ENCODE peak calls at places on chromosomes 16 and 17, in eight cellular contexts. I is colonic mucosa; O is right cardiac atrium; N is lung; V is H9; W is CD8-positive, alpha-beta memory T cell; U is left ventricle myocardium inferior; R is GM23248. P is an unnamed sample.

GRCh38 chr16:13643412-13643811 is 276.5 kb upstream of the ERCC4 start:
- DNase-seq in I (no peak), O (no peak), N (no peak), V (no peak), W (no peak), U (no peak), R (no peak), P (no peak)

GRCh38 chr16:85947511-85948509 is 48.8 kb downstream of the IRF8 start:
- DNase-seq in I (no peak), O (no peak), N (no peak), V (no peak), W (no peak), U (no peak), R (no peak), P (no peak)

GRCh38 chr17:66123163-66123562 is 68.8 kb downstream of the CEP112 start:
- DNase-seq in I (no peak), O (no peak), N (no peak), V (peak; percentile 39), W (no peak), U (no peak), R (peak; percentile 39), P (peak; percentile 5)

GRCh38 chr16:782766-783403 is 5.3 kb downstream of the RPUSD1 start:
- DNase-seq in I (no peak), O (no peak), N (no peak), V (no peak), W (no peak), U (no peak), R (no peak), P (peak; percentile 39)

GRCh38 chr16:67101301-67101675 is 8.5 kb upstream of the PHAF1 start:
- DNase-seq in I (no peak), O (no peak), N (no peak), V (no peak), W (no peak), U (no peak), R (peak; percentile 68), P (no peak)

GRCh38 chr17:47719411-47720152 is 13.5 kb upstream of the TBX21 start:
- DNase-seq in I (no peak), O (no peak), N (no peak), V (no peak), W (no peak), U (no peak), R (peak; percentile 83), P (no peak)

GRCh38 chr16:48526058-48526957 is 83.7 kb downstream of the N4BP1 start:
- DNase-seq in I (peak; percentile 80), O (no peak), N (no peak), V (peak; percentile 86), W (no peak), U (no peak), R (no peak), P (no peak)

GRCh38 chr17:76000016-76000754 is 470 bp upstream of the CDK3 start:
- DNase-seq in I (peak; percentile 78), O (peak; percentile 80), N (no peak), V (peak; percentile 93), W (peak; percentile 51), U (no peak), R (peak; percentile 63), P (peak; percentile 73)

GRCh38 chr17:45368661-45369060 is 51.8 kb upstream of the MAP3K14 start:
- DNase-seq in I (no peak), O (no peak), N (no peak), V (no peak), W (no peak), U (no peak), R (peak; percentile 45), P (no peak)

GRCh38 chr17:81097943-81098308 is 63.0 kb downstream of the BAIAP2 start:
- DNase-seq in I (peak; percentile 34), O (no peak), N (no peak), V (no peak), W (no peak), U (peak; percentile 34), R (peak; percentile 76), P (no peak)

GRCh38 chr17:57862410-57862989 is 12.7 kb upstream of the MRPS23 start:
- DNase-seq in I (no peak), O (no peak), N (no peak), V (peak; percentile 61), W (no peak), U (no peak), R (no peak), P (no peak)
- H3K4me1 ChIP-seq in I (peaks cover 12% of the 10 kb centered on the region), O (peaks cover 2% of the 10 kb centered on the region), N (peaks cover 12% of the 10 kb centered on the region), V (peaks cover 2% of the 10 kb centered on the region), W (peaks cover 14% of the 10 kb centered on the region), U (peaks cover 46% of the 10 kb centered on the region), R (peaks cover 15% of the 10 kb centered on the region), P (peaks cover 20% of the 10 kb centered on the region)

GRCh38 chr16:29807426-29808218 is 1.3 kb downstream of the MAZ start:
- DNase-seq in I (peak; percentile 95), O (peak; percentile 97), N (peak; percentile 91), V (peak; percentile 88), W (peak; percentile 81), U (peak; percentile 91), R (peak; percentile 96), P (peak; percentile 98)

GRCh38 chr16:29809850-29810698 is 1.9 kb upstream of the PRRT2 start:
- DNase-seq in I (no peak), O (peak; percentile 73), N (no peak), V (peak; percentile 49), W (peak; percentile 53), U (no peak), R (peak; percentile 54), P (peak; percentile 74)

GRCh38 chr16:29810699-29811169 is 1.3 kb upstream of the PRRT2 start:
- DNase-seq in I (no peak), O (no peak), N (no peak), V (peak; percentile 51), W (no peak), U (no peak), R (no peak), P (no peak)

GRCh38 chr16:29808219-29808900 is 2.0 kb downstream of the MAZ start:
- DNase-seq in I (peak; percentile 49), O (peak; percentile 76), N (no peak), V (no peak), W (no peak), U (no peak), R (no peak), P (no peak)

GRCh38 chr16:29809031-29809747 is 2.8 kb upstream of the PRRT2 start:
- DNase-seq in I (no peak), O (peak; percentile 72), N (no peak), V (no peak), W (no peak), U (no peak), R (no peak), P (no peak)
- H3K4me1 ChIP-seq in I (peaks cover 30% of the 10 kb centered on the region), O (peaks cover 2% of the 10 kb centered on the region), N (peaks cover 27% of the 10 kb centered on the region), V (peaks cover 6% of the 10 kb centered on the region), W (peaks cover 46% of the 10 kb centered on the region), U (peaks cover 80% of the 10 kb centered on the region), R (peaks cover 27% of the 10 kb centered on the region), P (peaks cover 47% of the 10 kb centered on the region)

GRCh38 chr17:78746949-78747269 is 35.2 kb downstream of the CYTH1 start:
- DNase-seq in I (no peak), O (no peak), N (no peak), V (no peak), W (no peak), U (no peak), R (no peak), P (no peak)
- H3K4me1 ChIP-seq in I (peaks cover 9% of the 10 kb centered on the region), O (peaks cover 17% of the 10 kb centered on the region), N (peaks cover 14% of the 10 kb centered on the region), V (peaks cover 4% of the 10 kb centered on the region), W (peaks cover 97% of the 10 kb centered on the region), U (peaks cover 86% of the 10 kb centered on the region), R (peaks cover 29% of the 10 kb centered on the region), P (peaks cover 4% of the 10 kb centered on the region)

DNA sequence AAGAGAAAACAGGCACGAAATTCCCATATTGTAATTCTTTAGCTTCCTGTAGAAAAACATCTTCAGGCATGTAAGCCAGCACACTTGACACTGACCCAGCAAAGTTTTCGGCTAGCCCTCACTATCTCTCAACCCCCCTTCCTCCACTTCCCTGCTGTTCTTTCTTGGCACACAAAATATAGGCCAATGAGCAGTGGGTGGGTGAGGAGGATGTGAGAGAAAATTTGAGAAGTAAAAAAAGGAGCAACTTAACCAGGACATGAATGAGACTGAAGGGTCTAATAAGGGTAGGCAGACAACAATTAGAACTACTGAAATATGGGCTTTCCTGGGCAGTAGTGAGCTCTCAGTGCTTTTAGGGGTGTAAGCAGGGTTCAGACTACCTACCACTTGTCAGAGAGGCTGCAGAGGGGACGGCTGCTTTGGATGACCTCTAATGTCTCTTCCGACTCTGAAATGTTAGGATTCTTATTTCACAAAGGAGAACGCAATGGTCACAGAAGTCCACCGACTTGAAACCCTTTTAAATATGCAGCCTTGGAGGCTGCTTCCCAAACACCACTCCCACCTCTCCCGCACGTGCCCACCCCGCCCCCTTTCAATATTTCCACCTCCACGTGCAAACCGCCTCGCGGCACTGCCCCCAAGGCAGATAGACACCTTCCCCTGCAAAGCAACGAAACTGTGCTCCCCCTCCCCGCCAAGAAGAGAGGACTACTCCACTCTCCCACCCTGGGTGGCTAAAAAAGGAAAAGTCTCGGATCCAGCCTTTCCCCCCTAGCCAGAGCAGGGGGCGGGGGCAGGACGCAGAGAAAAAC is 884 bp downstream of the MBTD1 start:
- DNase-seq in I (peak; percentile 55), O (peak; percentile 64), N (no peak), V (peak; percentile 61), W (no peak), U (no peak), R (peak; percentile 53), P (peak; percentile 34)
- H3K4me1 ChIP-seq in I (peaks cover 18% of the 10 kb centered on the region), O (peaks cover 7% of the 10 kb centered on the region), N (no peaks in the 10 kb centered on the region), V (peaks cover 4% of the 10 kb centered on the region), W (peaks cover 57% of the 10 kb centered on the region), U (peaks cover 86% of the 10 kb centered on the region), R (peaks cover 44% of the 10 kb centered on the region), P (peaks cover 18% of the 10 kb centered on the region)

P was measured in A673.